ENCODE peak calls at places on chromosome 7, in seven cellular contexts. P is mammary epithelial cell, Q is brain microvascular endothelial cell, V is hepatocyte, Y is NB4, I is BJ, K is K562. J is an unnamed sample.

GRCh38 chr7:92834661-92835139 is 1.7 kb downstream of the CDK6 start:
- DNase-seq in K (peak), Y (peak), V (peak), P (peak), I (no peak), Q (no peak), J (no peak)

GRCh38 chr7:76173566-76174205 is 28.0 kb upstream of the SRRM3 start:
- DNase-seq in I (no peak), V (no peak), P (no peak), Q (no peak), Y (no peak), K (no peak), J (no peak)

GRCh38 chr7:93178213-93178612 is 30.0 kb upstream of the SAMD9L start:
- DNase-seq in Q (no peak), I (no peak), Y (peak), P (no peak), K (no peak), V (no peak), J (no peak)

GRCh38 chr7:21429786-21430574 is 2.1 kb downstream of the SP4 start:
- DNase-seq in P (no peak), I (no peak), Q (no peak), K (peak), Y (peak), V (no peak), J (no peak)

GRCh38 chr7:133675510-133676218 is 422.8 kb downstream of the EXOC4 start:
- DNase-seq in K (no peak), V (no peak), Q (no peak), I (no peak), P (peak), Y (peak), J (no peak)

GRCh38 chr7:98248156-98248555 is 3.9 kb downstream of the TECPR1 start:
- DNase-seq in I (no peak), P (no peak), K (no peak), Y (no peak), V (no peak), Q (no peak), J (no peak)

GRCh38 chr7:157018328-157018996 is 8.0 kb upstream of the MNX1 start:
- DNase-seq in V (no peak), K (no peak), P (no peak), Y (no peak), Q (no peak), I (no peak), J (no peak)

GRCh38 chr7:36787933-36788378 is 63.7 kb upstream of the AOAH start:
- DNase-seq in Y (no peak), P (no peak), Q (no peak), I (no peak), K (no peak), V (no peak), J (no peak)

GRCh38 chr7:32479574-32480200 is 10.5 kb downstream of the LSM5 start:
- DNase-seq in Q (peak), P (peak), Y (peak), V (peak), K (peak), I (no peak), J (peak)

GRCh38 chr7:74267756-74268565 is 13.8 kb upstream of the RFC2 start:
- DNase-seq in V (no peak), K (no peak), Y (no peak), P (no peak), Q (no peak), I (no peak), J (no peak)

GRCh38 chr7:92827464-92827863 is 8.9 kb downstream of the CDK6 start:
- DNase-seq in Q (no peak), I (no peak), P (no peak), Y (no peak), K (no peak), V (no peak), J (no peak)

GRCh38 chr7:79653136-79653631 is 199.7 kb upstream of the MAGI2 start:
- DNase-seq in P (no peak), K (no peak), I (no peak), V (no peak), Q (peak), Y (no peak), J (no peak)

GRCh38 chr7:16914771-16915170 is 33.0 kb upstream of the AGR3 start:
- DNase-seq in P (peak), Q (peak), K (no peak), V (no peak), I (no peak), Y (no peak), J (no peak)

GRCh38 chr7:143300959-143301617 is 12.9 kb downstream of the CASP2 start:
- DNase-seq in Q (peak), V (no peak), P (no peak), Y (peak), I (no peak), K (no peak), J (no peak)

GRCh38 chr7:139169816-139170215 is 60.3 kb upstream of the ZC3HAV1 start:
- DNase-seq in Q (no peak), I (no peak), K (no peak), V (no peak), Y (no peak), P (no peak), J (no peak)

GRCh38 chr7:139172775-139173174 is 58.3 kb upstream of the UBN2 start:
- DNase-seq in Q (no peak), V (no peak), Y (no peak), P (no peak), I (no peak), K (no peak), J (no peak)

DNA sequence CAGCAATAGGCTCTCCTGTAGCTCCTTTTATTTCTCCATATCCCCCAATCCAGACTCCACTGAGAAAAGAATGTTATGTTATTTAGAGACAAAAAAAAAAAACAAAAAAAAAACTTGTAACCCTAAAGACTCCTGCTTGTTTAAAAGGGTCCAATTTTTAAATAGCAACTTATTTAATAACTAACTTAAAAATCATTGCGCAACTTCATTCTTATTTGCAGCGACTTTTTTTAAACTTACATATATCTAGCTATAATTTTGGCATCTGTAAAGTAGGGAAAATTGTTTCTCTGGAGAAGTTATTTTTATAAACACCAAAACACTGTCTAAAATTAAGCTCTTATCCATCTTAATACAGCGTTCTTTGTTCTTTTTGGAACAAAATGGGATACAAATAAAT is 59.0 kb upstream of the ZC3HAV1 start:
- DNase-seq in K (no peak), P (no peak), I (no peak), Y (no peak), Q (no peak), V (no peak), J (no peak)
- H3K4me3 ChIP-seq in K (no peak), P (no peak), I (no peak), Y (no peak), Q (no peak), V (no peak), J (no peak)

DNA sequence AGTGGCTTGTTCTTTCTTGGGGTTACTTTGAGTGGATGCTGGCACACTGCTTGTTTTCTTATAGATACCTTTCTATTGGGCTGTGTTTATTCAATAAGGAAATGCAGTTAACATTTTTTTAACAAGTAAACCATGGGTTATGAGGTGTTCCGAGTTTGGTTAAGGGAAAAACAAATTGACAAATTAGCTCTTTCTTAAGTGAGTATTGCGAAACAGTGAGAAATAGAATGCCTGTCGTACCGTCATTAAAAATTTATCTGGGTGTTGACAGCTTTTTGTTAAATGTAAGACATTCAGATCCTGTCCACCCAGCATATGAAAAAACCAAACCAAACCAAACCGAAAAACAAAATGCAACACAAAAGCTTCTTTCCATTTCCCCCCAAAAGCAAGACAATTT is 6.2 kb downstream of the CUX1 start:
- DNase-seq in P (no peak), Y (no peak), V (no peak), I (no peak), K (no peak), Q (no peak), J (no peak)
- H3K4me3 ChIP-seq in P (no peak), Y (no peak), V (no peak), I (no peak), K (no peak), Q (no peak), J (no peak)

DNA sequence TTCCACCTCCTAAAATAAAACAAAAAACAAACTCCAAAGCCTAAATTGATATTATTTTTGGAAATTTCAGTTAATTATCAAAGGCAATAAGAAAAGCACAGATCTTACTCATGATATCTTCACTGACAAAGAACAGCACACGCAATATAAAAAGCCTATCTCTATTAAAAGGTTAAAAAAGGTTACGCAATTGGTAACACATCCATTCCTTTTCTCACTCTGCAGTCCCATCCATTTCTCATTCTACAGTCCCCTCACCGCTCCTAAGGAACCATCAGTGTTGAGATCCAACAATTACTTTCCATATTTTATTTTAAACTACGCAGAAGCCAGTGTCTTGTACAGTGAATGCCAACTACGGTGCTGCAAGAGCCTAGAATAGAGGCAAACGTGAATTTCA is 1.3 kb downstream of the SEC61G start:
- DNase-seq in K (no peak), Y (no peak), I (no peak), Q (no peak), P (no peak), V (no peak), J (no peak)
- H3K4me3 ChIP-seq in K (peak), Y (peak), I (peak), Q (peak), P (peak), V (peak), J (peak)

GRCh38 chr7:28272461-28272877 is 91.9 kb upstream of the JAZF1 start:
- DNase-seq in Y (peak), P (no peak), V (peak), Q (peak), I (no peak), K (no peak), J (no peak)
- H3K4me3 ChIP-seq in Y (no peak), P (no peak), V (no peak), Q (no peak), I (no peak), K (no peak), J (no peak)

GRCh38 chr7:3042301-3042700 is 1.4 kb downstream of the CARD11 start:
- DNase-seq in I (no peak), K (no peak), P (no peak), Y (no peak), V (no peak), Q (no peak), J (no peak)

GRCh38 chr7:3042861-3043489 is 692 bp downstream of the CARD11 start:
- DNase-seq in Q (no peak), P (no peak), Y (no peak), K (peak), I (no peak), V (peak), J (no peak)

GRCh38 chr7:3039787-3040186 is 3.9 kb downstream of the CARD11 start:
- DNase-seq in P (no peak), V (no peak), K (no peak), Q (no peak), Y (no peak), I (no peak), J (no peak)

GRCh38 chr7:3043544-3044395 is at the start of gene CARD11:
- DNase-seq in P (no peak), Q (no peak), Y (no peak), K (peak), V (peak), I (no peak), J (no peak)
- H3K4me3 ChIP-seq in P (peak), Q (peak), Y (no peak), K (peak), V (peak), I (no peak), J (no peak)